ENCODE peak calls at places on chromosomes 6 and 20, in ten cellular contexts. One of them, this sample, is unnamed.

GRCh38 chr6:136927313-136927712 is 5.2 kb downstream of the SLC35D3 start:
- DNase-seq in mammary epithelial cell: peak
- DNase-seq in astrocyte of the spinal cord: no peak
- DNase-seq in body of pancreas: peak
- DNase-seq in progenitor cell of endocrine pancreas: no peak
- DNase-seq in HFF-Myc: no peak
- DNase-seq in tibial artery: no peak
- DNase-seq in natural killer cell: no peak
- DNase-seq in HepG2: peak
- DNase-seq in left lung: no peak
- DNase-seq in this sample: no peak

GRCh38 chr6:14981960-14982359 is 263.9 kb upstream of the JARID2 start:
- DNase-seq in mammary epithelial cell: no peak
- DNase-seq in astrocyte of the spinal cord: no peak
- DNase-seq in body of pancreas: peak
- DNase-seq in progenitor cell of endocrine pancreas: no peak
- DNase-seq in HFF-Myc: no peak
- DNase-seq in tibial artery: no peak
- DNase-seq in natural killer cell: no peak
- DNase-seq in HepG2: no peak
- DNase-seq in left lung: no peak
- DNase-seq in this sample: no peak

GRCh38 chr6:152680879-152681517 is 16.7 kb upstream of the MYCT1 start:
- DNase-seq in mammary epithelial cell: no peak
- DNase-seq in astrocyte of the spinal cord: no peak
- DNase-seq in body of pancreas: no peak
- DNase-seq in progenitor cell of endocrine pancreas: no peak
- DNase-seq in HFF-Myc: no peak
- DNase-seq in tibial artery: no peak
- DNase-seq in natural killer cell: no peak
- DNase-seq in HepG2: no peak
- DNase-seq in left lung: no peak
- DNase-seq in this sample: no peak

GRCh38 chr6:12962995-12963394 is 246.4 kb downstream of the PHACTR1 start:
- DNase-seq in mammary epithelial cell: no peak
- DNase-seq in astrocyte of the spinal cord: peak
- DNase-seq in body of pancreas: no peak
- DNase-seq in progenitor cell of endocrine pancreas: no peak
- DNase-seq in HFF-Myc: no peak
- DNase-seq in tibial artery: no peak
- DNase-seq in natural killer cell: no peak
- DNase-seq in HepG2: no peak
- DNase-seq in left lung: no peak
- DNase-seq in this sample: no peak

GRCh38 chr20:684676-685319 is 9.2 kb upstream of the SCRT2 start:
- DNase-seq in mammary epithelial cell: no peak
- DNase-seq in astrocyte of the spinal cord: no peak
- DNase-seq in body of pancreas: no peak
- DNase-seq in progenitor cell of endocrine pancreas: no peak
- DNase-seq in HFF-Myc: no peak
- DNase-seq in tibial artery: no peak
- DNase-seq in natural killer cell: no peak
- DNase-seq in HepG2: no peak
- DNase-seq in left lung: no peak
- DNase-seq in this sample: no peak

GRCh38 chr6:169328112-169328801 is 74.6 kb upstream of the THBS2 start:
- DNase-seq in mammary epithelial cell: peak
- DNase-seq in astrocyte of the spinal cord: peak
- DNase-seq in body of pancreas: peak
- DNase-seq in progenitor cell of endocrine pancreas: no peak
- DNase-seq in HFF-Myc: no peak
- DNase-seq in tibial artery: no peak
- DNase-seq in natural killer cell: no peak
- DNase-seq in HepG2: no peak
- DNase-seq in left lung: peak
- DNase-seq in this sample: no peak

GRCh38 chr6:150528648-150529285 is 70.9 kb upstream of the PLEKHG1 start:
- DNase-seq in mammary epithelial cell: peak
- DNase-seq in astrocyte of the spinal cord: peak
- DNase-seq in body of pancreas: peak
- DNase-seq in progenitor cell of endocrine pancreas: no peak
- DNase-seq in HFF-Myc: peak
- DNase-seq in tibial artery: peak
- DNase-seq in natural killer cell: no peak
- DNase-seq in HepG2: no peak
- DNase-seq in left lung: no peak
- DNase-seq in this sample: peak

GRCh38 chr6:329888-330691 is 37.8 kb downstream of the DUSP22 start:
- DNase-seq in mammary epithelial cell: no peak
- DNase-seq in astrocyte of the spinal cord: peak
- DNase-seq in body of pancreas: no peak
- DNase-seq in progenitor cell of endocrine pancreas: no peak
- DNase-seq in HFF-Myc: no peak
- DNase-seq in tibial artery: no peak
- DNase-seq in natural killer cell: no peak
- DNase-seq in HepG2: no peak
- DNase-seq in left lung: no peak
- DNase-seq in this sample: no peak

GRCh38 chr6:105594821-105595220 is 191.9 kb upstream of the PREP start:
- DNase-seq in mammary epithelial cell: peak
- DNase-seq in astrocyte of the spinal cord: peak
- DNase-seq in body of pancreas: no peak
- DNase-seq in progenitor cell of endocrine pancreas: no peak
- DNase-seq in HFF-Myc: no peak
- DNase-seq in tibial artery: no peak
- DNase-seq in natural killer cell: no peak
- DNase-seq in HepG2: no peak
- DNase-seq in left lung: no peak
- DNase-seq in this sample: no peak

GRCh38 chr6:44489912-44490604 is 102.6 kb downstream of the CDC5L start:
- DNase-seq in mammary epithelial cell: peak
- DNase-seq in astrocyte of the spinal cord: peak
- DNase-seq in body of pancreas: peak
- DNase-seq in progenitor cell of endocrine pancreas: no peak
- DNase-seq in HFF-Myc: peak
- DNase-seq in tibial artery: peak
- DNase-seq in natural killer cell: no peak
- DNase-seq in HepG2: no peak
- DNase-seq in left lung: no peak
- DNase-seq in this sample: no peak

GRCh38 chr6:157787080-157787479 is 36.0 kb upstream of the SNX9 start:
- DNase-seq in mammary epithelial cell: no peak
- DNase-seq in astrocyte of the spinal cord: no peak
- DNase-seq in body of pancreas: peak
- DNase-seq in progenitor cell of endocrine pancreas: no peak
- DNase-seq in HFF-Myc: no peak
- DNase-seq in tibial artery: no peak
- DNase-seq in natural killer cell: no peak
- DNase-seq in HepG2: peak
- DNase-seq in left lung: no peak
- DNase-seq in this sample: no peak

GRCh38 chr6:147510949-147511590 is 2.6 kb downstream of the SAMD5 start:
- DNase-seq in mammary epithelial cell: no peak
- DNase-seq in astrocyte of the spinal cord: no peak
- DNase-seq in body of pancreas: no peak
- DNase-seq in progenitor cell of endocrine pancreas: no peak
- DNase-seq in HFF-Myc: no peak
- DNase-seq in tibial artery: no peak
- DNase-seq in natural killer cell: no peak
- DNase-seq in HepG2: peak
- DNase-seq in left lung: no peak
- DNase-seq in this sample: no peak

GRCh38 chr20:41476446-41476845 is 109.8 kb upstream of the EMILIN3 start:
- DNase-seq in mammary epithelial cell: no peak
- DNase-seq in astrocyte of the spinal cord: no peak
- DNase-seq in body of pancreas: no peak
- DNase-seq in progenitor cell of endocrine pancreas: no peak
- DNase-seq in HFF-Myc: no peak
- DNase-seq in tibial artery: no peak
- DNase-seq in natural killer cell: no peak
- DNase-seq in HepG2: no peak
- DNase-seq in left lung: no peak
- DNase-seq in this sample: no peak

GRCh38 chr6:17096076-17096475 is 5.8 kb upstream of the STMND1 start:
- DNase-seq in mammary epithelial cell: no peak
- DNase-seq in astrocyte of the spinal cord: peak
- DNase-seq in body of pancreas: peak
- DNase-seq in progenitor cell of endocrine pancreas: no peak
- DNase-seq in HFF-Myc: no peak
- DNase-seq in tibial artery: no peak
- DNase-seq in natural killer cell: no peak
- DNase-seq in HepG2: peak
- DNase-seq in left lung: no peak
- DNase-seq in this sample: no peak

GRCh38 chr6:26155066-26155925 is 68.1 kb downstream of the HFE start:
- DNase-seq in mammary epithelial cell: peak
- DNase-seq in astrocyte of the spinal cord: peak
- DNase-seq in body of pancreas: peak
- DNase-seq in progenitor cell of endocrine pancreas: no peak
- DNase-seq in HFF-Myc: no peak
- DNase-seq in tibial artery: peak
- DNase-seq in natural killer cell: no peak
- DNase-seq in HepG2: peak
- DNase-seq in left lung: no peak
- DNase-seq in this sample: peak

GRCh38 chr6:142804490-142804889 is 140.5 kb downstream of the HIVEP2 start:
- DNase-seq in mammary epithelial cell: no peak
- DNase-seq in astrocyte of the spinal cord: no peak
- DNase-seq in body of pancreas: no peak
- DNase-seq in progenitor cell of endocrine pancreas: no peak
- DNase-seq in HFF-Myc: no peak
- DNase-seq in tibial artery: no peak
- DNase-seq in natural killer cell: no peak
- DNase-seq in HepG2: no peak
- DNase-seq in left lung: no peak
- DNase-seq in this sample: no peak
- TF ChIP-seq CTCF in mammary epithelial cell: no peak
- TF ChIP-seq CTCF in astrocyte of the spinal cord: no peak
- TF ChIP-seq CTCF in body of pancreas: no peak
- TF ChIP-seq CTCF in progenitor cell of endocrine pancreas: no peak
- TF ChIP-seq CTCF in HFF-Myc: no peak
- TF ChIP-seq CTCF in tibial artery: no peak
- TF ChIP-seq CTCF in natural killer cell: no peak
- TF ChIP-seq CTCF in HepG2: no peak
- TF ChIP-seq CTCF in left lung: no peak
- TF ChIP-seq CTCF in this sample: no peak

GRCh38 chr20:63498950-63499332 is at the start of gene EEF1A2:
- DNase-seq in mammary epithelial cell: no peak
- DNase-seq in astrocyte of the spinal cord: no peak
- DNase-seq in body of pancreas: no peak
- DNase-seq in progenitor cell of endocrine pancreas: peak
- DNase-seq in HFF-Myc: no peak
- DNase-seq in tibial artery: no peak
- DNase-seq in natural killer cell: no peak
- DNase-seq in HepG2: no peak
- DNase-seq in left lung: peak
- DNase-seq in this sample: no peak
- TF ChIP-seq CTCF in mammary epithelial cell: no peak
- TF ChIP-seq CTCF in astrocyte of the spinal cord: peak
- TF ChIP-seq CTCF in body of pancreas: peak
- TF ChIP-seq CTCF in progenitor cell of endocrine pancreas: no peak
- TF ChIP-seq CTCF in HFF-Myc: no peak
- TF ChIP-seq CTCF in tibial artery: no peak
- TF ChIP-seq CTCF in natural killer cell: peak
- TF ChIP-seq CTCF in HepG2: peak
- TF ChIP-seq CTCF in left lung: no peak
- TF ChIP-seq CTCF in this sample: no peak

GRCh38 chr20:11271319-11271718 is 597.5 kb upstream of the JAG1 start:
- DNase-seq in mammary epithelial cell: no peak
- DNase-seq in astrocyte of the spinal cord: no peak
- DNase-seq in body of pancreas: no peak
- DNase-seq in progenitor cell of endocrine pancreas: no peak
- DNase-seq in HFF-Myc: no peak
- DNase-seq in tibial artery: no peak
- DNase-seq in natural killer cell: no peak
- DNase-seq in HepG2: peak
- DNase-seq in left lung: peak
- DNase-seq in this sample: no peak

GRCh38 chr20:11271920-11272594 is 598.3 kb upstream of the JAG1 start:
- DNase-seq in mammary epithelial cell: no peak
- DNase-seq in astrocyte of the spinal cord: no peak
- DNase-seq in body of pancreas: no peak
- DNase-seq in progenitor cell of endocrine pancreas: no peak
- DNase-seq in HFF-Myc: no peak
- DNase-seq in tibial artery: no peak
- DNase-seq in natural killer cell: no peak
- DNase-seq in HepG2: no peak
- DNase-seq in left lung: peak
- DNase-seq in this sample: no peak

GRCh38 chr20:11277170-11277569 is 603.4 kb upstream of the JAG1 start:
- DNase-seq in mammary epithelial cell: no peak
- DNase-seq in astrocyte of the spinal cord: no peak
- DNase-seq in body of pancreas: no peak
- DNase-seq in progenitor cell of endocrine pancreas: no peak
- DNase-seq in HFF-Myc: no peak
- DNase-seq in tibial artery: no peak
- DNase-seq in natural killer cell: no peak
- DNase-seq in HepG2: no peak
- DNase-seq in left lung: no peak
- DNase-seq in this sample: no peak

GRCh38 chr20:11275740-11276139 is 601.9 kb upstream of the JAG1 start:
- DNase-seq in mammary epithelial cell: no peak
- DNase-seq in astrocyte of the spinal cord: no peak
- DNase-seq in body of pancreas: no peak
- DNase-seq in progenitor cell of endocrine pancreas: no peak
- DNase-seq in HFF-Myc: no peak
- DNase-seq in tibial artery: no peak
- DNase-seq in natural killer cell: no peak
- DNase-seq in HepG2: no peak
- DNase-seq in left lung: no peak
- DNase-seq in this sample: no peak

GRCh38 chr20:11274137-11274536 is 600.3 kb upstream of the JAG1 start:
- DNase-seq in mammary epithelial cell: peak
- DNase-seq in astrocyte of the spinal cord: peak
- DNase-seq in body of pancreas: peak
- DNase-seq in progenitor cell of endocrine pancreas: no peak
- DNase-seq in HFF-Myc: peak
- DNase-seq in tibial artery: peak
- DNase-seq in natural killer cell: no peak
- DNase-seq in HepG2: peak
- DNase-seq in left lung: no peak
- DNase-seq in this sample: no peak
- TF ChIP-seq CTCF in mammary epithelial cell: peak
- TF ChIP-seq CTCF in astrocyte of the spinal cord: peak
- TF ChIP-seq CTCF in body of pancreas: peak
- TF ChIP-seq CTCF in progenitor cell of endocrine pancreas: peak
- TF ChIP-seq CTCF in HFF-Myc: peak
- TF ChIP-seq CTCF in tibial artery: peak
- TF ChIP-seq CTCF in natural killer cell: no peak
- TF ChIP-seq CTCF in HepG2: peak
- TF ChIP-seq CTCF in left lung: peak
- TF ChIP-seq CTCF in this sample: peak

DNA sequence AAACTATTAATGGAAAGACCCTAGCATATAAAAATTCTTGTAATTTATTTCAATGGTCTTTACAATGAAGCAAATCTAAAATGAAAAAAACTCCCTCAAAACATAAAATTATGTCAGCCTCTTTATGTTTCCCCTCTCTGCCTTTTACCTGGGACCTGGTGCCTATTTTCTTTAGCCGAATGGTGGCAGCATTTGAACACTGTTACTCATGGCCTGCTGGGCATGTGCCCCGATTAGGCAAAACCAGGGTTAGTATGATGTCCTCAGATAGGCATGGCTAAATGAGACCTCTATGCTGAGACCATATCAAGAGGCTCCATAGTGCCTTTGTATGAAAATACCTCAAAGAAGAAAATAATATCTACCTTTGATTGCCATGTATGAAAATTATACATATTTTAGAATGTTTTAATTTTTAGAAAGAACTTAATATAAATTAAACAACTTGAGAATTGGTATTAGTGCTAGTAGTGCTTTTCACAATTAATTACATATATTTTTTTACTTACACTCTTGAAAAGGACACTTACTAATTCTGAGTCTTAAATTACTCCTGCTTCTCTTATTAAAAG is 22.5 kb upstream of the C6orf58 start:
- DNase-seq in mammary epithelial cell: peak
- DNase-seq in astrocyte of the spinal cord: peak
- DNase-seq in body of pancreas: peak
- DNase-seq in progenitor cell of endocrine pancreas: no peak
- DNase-seq in HFF-Myc: peak
- DNase-seq in tibial artery: no peak
- DNase-seq in natural killer cell: no peak
- DNase-seq in HepG2: peak
- DNase-seq in left lung: no peak
- DNase-seq in this sample: no peak
- TF ChIP-seq CTCF in mammary epithelial cell: peak
- TF ChIP-seq CTCF in astrocyte of the spinal cord: peak
- TF ChIP-seq CTCF in body of pancreas: peak
- TF ChIP-seq CTCF in progenitor cell of endocrine pancreas: peak
- TF ChIP-seq CTCF in HFF-Myc: peak
- TF ChIP-seq CTCF in tibial artery: no peak
- TF ChIP-seq CTCF in natural killer cell: no peak
- TF ChIP-seq CTCF in HepG2: peak
- TF ChIP-seq CTCF in left lung: no peak
- TF ChIP-seq CTCF in this sample: peak